ENCODE peak calls at places on chromosome 15, in ten cellular contexts. One of them, this sample, is unnamed.

GRCh38 chr15:101358895-101359294 is 63.8 kb upstream of the SNRPA1 start:
- DNase-seq in M059J: peak
- DNase-seq in WERI-Rb-1: no peak
- DNase-seq in fibroblast of pulmonary artery: no peak
- DNase-seq in HFFc6: peak
- DNase-seq in GM12865: no peak
- DNase-seq in anterior cingulate cortex: no peak
- DNase-seq in breast epithelium: peak
- DNase-seq in nephron progenitor cell: no peak
- DNase-seq in stimulated activated CD4-positive, alpha-beta T cell treated with anti-CD3 and anti-CD28 coated beads, TNF-alpha, amount 100 ng/mL, for 4 hours: no peak
- DNase-seq in this sample: no peak

GRCh38 chr15:67080118-67080899 is 14.9 kb downstream of the SMAD3 start:
- DNase-seq in anterior cingulate cortex: no peak
- DNase-seq in WERI-Rb-1: no peak
- DNase-seq in stimulated activated CD4-positive, alpha-beta T cell treated with anti-CD3 and anti-CD28 coated beads, TNF-alpha, amount 100 ng/mL, for 4 hours: no peak
- DNase-seq in HFFc6: peak
- DNase-seq in nephron progenitor cell: no peak
- DNase-seq in breast epithelium: peak
- DNase-seq in GM12865: no peak
- DNase-seq in M059J: peak
- DNase-seq in fibroblast of pulmonary artery: peak
- DNase-seq in this sample: peak

GRCh38 chr15:83462953-83463433 is 15.9 kb downstream of the SH3GL3 start:
- DNase-seq in nephron progenitor cell: no peak
- DNase-seq in stimulated activated CD4-positive, alpha-beta T cell treated with anti-CD3 and anti-CD28 coated beads, TNF-alpha, amount 100 ng/mL, for 4 hours: no peak
- DNase-seq in GM12865: no peak
- DNase-seq in fibroblast of pulmonary artery: no peak
- DNase-seq in breast epithelium: no peak
- DNase-seq in M059J: no peak
- DNase-seq in WERI-Rb-1: no peak
- DNase-seq in HFFc6: no peak
- DNase-seq in anterior cingulate cortex: no peak
- DNase-seq in this sample: peak

GRCh38 chr15:68581725-68582124 is 2.9 kb downstream of the CORO2B start:
- DNase-seq in HFFc6: no peak
- DNase-seq in nephron progenitor cell: no peak
- DNase-seq in fibroblast of pulmonary artery: no peak
- DNase-seq in stimulated activated CD4-positive, alpha-beta T cell treated with anti-CD3 and anti-CD28 coated beads, TNF-alpha, amount 100 ng/mL, for 4 hours: no peak
- DNase-seq in GM12865: no peak
- DNase-seq in anterior cingulate cortex: no peak
- DNase-seq in WERI-Rb-1: peak
- DNase-seq in breast epithelium: no peak
- DNase-seq in M059J: peak
- DNase-seq in this sample: no peak

GRCh38 chr15:66252411-66253295 is 897 bp downstream of the MEGF11 start:
- DNase-seq in breast epithelium: no peak
- DNase-seq in fibroblast of pulmonary artery: peak
- DNase-seq in GM12865: peak
- DNase-seq in nephron progenitor cell: peak
- DNase-seq in M059J: peak
- DNase-seq in WERI-Rb-1: peak
- DNase-seq in stimulated activated CD4-positive, alpha-beta T cell treated with anti-CD3 and anti-CD28 coated beads, TNF-alpha, amount 100 ng/mL, for 4 hours: peak
- DNase-seq in anterior cingulate cortex: peak
- DNase-seq in HFFc6: peak
- DNase-seq in this sample: peak

GRCh38 chr15:90002428-90002844 is 1.3 kb downstream of the ZNF710 start:
- DNase-seq in GM12865: peak
- DNase-seq in stimulated activated CD4-positive, alpha-beta T cell treated with anti-CD3 and anti-CD28 coated beads, TNF-alpha, amount 100 ng/mL, for 4 hours: peak
- DNase-seq in fibroblast of pulmonary artery: peak
- DNase-seq in anterior cingulate cortex: no peak
- DNase-seq in HFFc6: no peak
- DNase-seq in breast epithelium: peak
- DNase-seq in M059J: peak
- DNase-seq in nephron progenitor cell: peak
- DNase-seq in WERI-Rb-1: peak
- DNase-seq in this sample: no peak

GRCh38 chr15:88083828-88084760 is 172.4 kb downstream of the NTRK3 start:
- DNase-seq in nephron progenitor cell: no peak
- DNase-seq in stimulated activated CD4-positive, alpha-beta T cell treated with anti-CD3 and anti-CD28 coated beads, TNF-alpha, amount 100 ng/mL, for 4 hours: no peak
- DNase-seq in WERI-Rb-1: no peak
- DNase-seq in HFFc6: no peak
- DNase-seq in breast epithelium: no peak
- DNase-seq in M059J: no peak
- DNase-seq in GM12865: no peak
- DNase-seq in anterior cingulate cortex: no peak
- DNase-seq in fibroblast of pulmonary artery: peak
- DNase-seq in this sample: no peak

GRCh38 chr15:62883938-62884479 is 158.5 kb upstream of the TPM1 start:
- DNase-seq in anterior cingulate cortex: no peak
- DNase-seq in stimulated activated CD4-positive, alpha-beta T cell treated with anti-CD3 and anti-CD28 coated beads, TNF-alpha, amount 100 ng/mL, for 4 hours: no peak
- DNase-seq in fibroblast of pulmonary artery: no peak
- DNase-seq in WERI-Rb-1: no peak
- DNase-seq in nephron progenitor cell: no peak
- DNase-seq in HFFc6: peak
- DNase-seq in M059J: no peak
- DNase-seq in GM12865: no peak
- DNase-seq in breast epithelium: no peak
- DNase-seq in this sample: peak

This sample was measured in amniotic epithelial cell.